ENCODE peak calls at places on chromosomes 7 and 10, in ten cellular contexts. P is fibroblast of the aortic adventitia, Y is testis, C is fibroblast of lung, Q is ovary, X is dorsolateral prefrontal cortex, D is cardiac fibroblast, B is heart left ventricle, K is GM12865, L is kidney epithelial cell. G is an unnamed sample.

GRCh38 chr7:43215061-43215460 is 102.6 kb downstream of the HECW1 start:
- DNase-seq in P (no peak), Y (no peak), C (no peak), Q (no peak), X (no peak), D (no peak), B (no peak), K (no peak), L (no peak), G (no peak)

GRCh38 chr7:90825779-90826178 is 229.7 kb downstream of the CDK14 start:
- DNase-seq in P (peak), Y (no peak), C (peak), Q (no peak), X (no peak), D (peak), B (no peak), K (no peak), L (no peak), G (peak)

GRCh38 chr7:150685219-150686029 is at the start of gene GIMAP2:
- DNase-seq in P (no peak), Y (no peak), C (peak), Q (no peak), X (no peak), D (peak), B (no peak), K (peak), L (no peak), G (no peak)

GRCh38 chr7:408651-409343 is 110.8 kb downstream of the PDGFA start:
- DNase-seq in P (no peak), Y (no peak), C (no peak), Q (no peak), X (peak), D (no peak), B (peak), K (no peak), L (no peak), G (no peak)

GRCh38 chr7:51187941-51188340 is 128.7 kb downstream of the COBL start:
- DNase-seq in P (no peak), Y (peak), C (no peak), Q (peak), X (peak), D (no peak), B (peak), K (peak), L (no peak), G (no peak)

GRCh38 chr7:111561909-111562732 is at the start of gene IMMP2L:
- DNase-seq in P (peak), Y (peak), C (peak), Q (peak), X (peak), D (peak), B (peak), K (peak), L (peak), G (peak)

GRCh38 chr7:70072220-70072619 is 473.9 kb downstream of the AUTS2 start:
- DNase-seq in P (no peak), Y (no peak), C (peak), Q (no peak), X (no peak), D (no peak), B (no peak), K (peak), L (no peak), G (peak)

GRCh38 chr7:140904081-140904480 is 20.6 kb downstream of the BRAF start:
- DNase-seq in P (no peak), Y (no peak), C (no peak), Q (no peak), X (no peak), D (peak), B (no peak), K (no peak), L (no peak), G (peak)

GRCh38 chr7:78967046-78967445 is 486.4 kb downstream of the MAGI2 start:
- DNase-seq in P (no peak), Y (no peak), C (peak), Q (no peak), X (no peak), D (peak), B (no peak), K (no peak), L (no peak), G (peak)

GRCh38 chr10:6145414-6145978 is 56.7 kb downstream of the RBM17 start:
- DNase-seq in P (no peak), Y (no peak), C (no peak), Q (no peak), X (no peak), D (no peak), B (no peak), K (no peak), L (no peak), G (no peak)

GRCh38 chr10:114856544-114857287 is 35.1 kb downstream of the FHIP2A start:
- DNase-seq in P (peak), Y (no peak), C (peak), Q (no peak), X (no peak), D (peak), B (no peak), K (no peak), L (peak), G (peak)

GRCh38 chr10:133306941-133307379 is 1.7 kb downstream of the TUBGCP2 start:
- DNase-seq in P (no peak), Y (no peak), C (no peak), Q (no peak), X (no peak), D (no peak), B (no peak), K (no peak), L (no peak), G (no peak)

GRCh38 chr10:12350167-12350872 is 973 bp downstream of the CAMK1D start:
- DNase-seq in P (peak), Y (peak), C (peak), Q (peak), X (peak), D (peak), B (no peak), K (peak), L (no peak), G (peak)

GRCh38 chr10:96281444-96282029 is 10.2 kb upstream of the BLNK start:
- DNase-seq in P (no peak), Y (no peak), C (no peak), Q (no peak), X (no peak), D (no peak), B (no peak), K (no peak), L (no peak), G (no peak)

GRCh38 chr7:126426652-126427051 is 826.1 kb downstream of the GRM8 start:
- DNase-seq in P (no peak), Y (no peak), C (no peak), Q (no peak), X (no peak), D (no peak), B (no peak), K (no peak), L (no peak), G (no peak)

GRCh38 chr7:32299133-32299702 is 191.0 kb downstream of the LSM5 start:
- DNase-seq in P (no peak), Y (peak), C (no peak), Q (peak), X (no peak), D (peak), B (peak), K (no peak), L (no peak), G (peak)

GRCh38 chr10:93820434-93820833 is 62.7 kb downstream of the LGI1 start:
- DNase-seq in P (no peak), Y (no peak), C (no peak), Q (no peak), X (no peak), D (no peak), B (no peak), K (no peak), L (no peak), G (no peak)

GRCh38 chr10:92891885-92892705 is 43.8 kb downstream of the EXOC6 start:
- DNase-seq in P (peak), Y (no peak), C (peak), Q (peak), X (no peak), D (peak), B (peak), K (no peak), L (peak), G (peak)

GRCh38 chr7:138029941-138030340 is 28.1 kb upstream of the CREB3L2 start:
- DNase-seq in P (peak), Y (no peak), C (no peak), Q (no peak), X (no peak), D (no peak), B (no peak), K (no peak), L (no peak), G (no peak)

GRCh38 chr10:27783660-27784059 is 38.0 kb upstream of the MKX start:
- DNase-seq in P (no peak), Y (no peak), C (peak), Q (peak), X (no peak), D (peak), B (no peak), K (peak), L (peak), G (peak)

GRCh38 chr10:125064681-125065492 is 95.5 kb downstream of the CTBP2 start:
- DNase-seq in P (peak), Y (no peak), C (no peak), Q (peak), X (peak), D (peak), B (no peak), K (peak), L (peak), G (peak)

GRCh38 chr7:103150192-103150591 is 1.3 kb upstream of the NAPEPLD start:
- DNase-seq in P (no peak), Y (no peak), C (no peak), Q (no peak), X (no peak), D (no peak), B (no peak), K (peak), L (no peak), G (no peak)

GRCh38 chr10:6058677-6059475 is 3.3 kb downstream of the IL2RA start:
- DNase-seq in P (no peak), Y (no peak), C (no peak), Q (peak), X (no peak), D (no peak), B (no peak), K (peak), L (no peak), G (no peak)

GRCh38 chr7:128379900-128380806 is 18.7 kb upstream of the PRRT4 start:
- DNase-seq in P (no peak), Y (no peak), C (no peak), Q (no peak), X (no peak), D (no peak), B (no peak), K (no peak), L (no peak), G (no peak)

GRCh38 chr10:11907914-11908313 is 84.8 kb downstream of the PROSER2 start:
- DNase-seq in P (no peak), Y (no peak), C (no peak), Q (no peak), X (no peak), D (no peak), B (no peak), K (no peak), L (no peak), G (no peak)

GRCh38 chr7:21867816-21868646 is 77.7 kb downstream of the CDCA7L start:
- DNase-seq in P (no peak), Y (no peak), C (no peak), Q (no peak), X (no peak), D (no peak), B (no peak), K (no peak), L (no peak), G (no peak)

DNA sequence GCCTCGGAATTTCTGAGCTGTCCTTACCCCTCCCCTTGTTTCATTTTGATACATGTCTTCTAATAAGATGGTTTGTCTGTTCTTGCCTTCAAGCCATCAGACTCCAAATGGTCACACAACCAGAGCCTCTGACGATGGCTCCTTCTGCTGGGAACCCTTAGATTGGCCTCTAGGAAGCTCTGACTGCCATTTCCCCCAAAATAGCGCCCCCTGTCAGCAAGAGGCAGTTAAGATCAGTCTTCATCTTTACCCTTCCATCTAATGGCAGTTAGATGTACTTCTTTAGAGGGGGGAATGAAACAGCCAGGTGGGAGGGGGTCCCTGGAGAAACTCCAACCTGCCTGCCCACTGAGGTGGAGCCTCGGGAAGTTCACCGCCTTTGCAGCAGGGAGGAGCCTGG is 85.8 kb upstream of the GPR22 start:
- DNase-seq in P (no peak), Y (no peak), C (no peak), Q (no peak), X (no peak), D (no peak), B (no peak), K (peak), L (no peak), G (no peak)
- TF ChIP-seq CTCF in P (no peak), Y (no peak), C (no peak), Q (no peak), X (no peak), D (peak), B (no peak), K (peak), L (no peak), G (no peak)

DNA sequence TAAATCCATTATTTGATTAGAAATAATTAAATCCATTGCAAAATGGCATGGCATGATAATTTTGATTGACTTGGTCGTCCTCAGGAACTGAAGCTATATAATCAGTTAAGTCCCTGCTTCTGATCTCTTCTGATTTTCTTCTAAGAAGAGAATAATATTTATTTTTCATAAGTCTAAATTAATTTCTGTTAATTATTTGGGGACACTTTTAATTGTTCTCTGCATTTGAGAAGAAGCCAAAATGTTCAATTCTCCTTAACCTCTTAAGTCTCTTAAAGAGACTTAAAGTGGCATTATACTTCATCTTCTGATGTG is 67.2 kb downstream of the CAV1 start:
- DNase-seq in P (no peak), Y (no peak), C (no peak), Q (no peak), X (no peak), D (no peak), B (no peak), K (no peak), L (no peak), G (no peak)
- H3K4me3 ChIP-seq in P (no peak), Y (no peak), C (no peak), Q (no peak), X (no peak), D (no peak), B (peak), K (no peak), L (no peak), G (no peak)

GRCh38 chr10:123746520-123746919 is 80.4 kb downstream of the GPR26 start:
- DNase-seq in P (no peak), Y (no peak), C (no peak), Q (no peak), X (no peak), D (no peak), B (no peak), K (no peak), L (no peak), G (no peak)
- TF ChIP-seq CTCF in P (no peak), Y (no peak), C (no peak), Q (no peak), X (no peak), D (no peak), B (no peak), K (no peak), L (no peak), G (no peak)

GRCh38 chr10:3111626-3112220 is 44.4 kb downstream of the PFKP start:
- DNase-seq in P (peak), Y (no peak), C (no peak), Q (no peak), X (no peak), D (peak), B (peak), K (no peak), L (peak), G (peak)

GRCh38 chr10:3115685-3116084 is 48.3 kb downstream of the PFKP start:
- DNase-seq in P (no peak), Y (no peak), C (no peak), Q (no peak), X (no peak), D (no peak), B (peak), K (no peak), L (no peak), G (no peak)

GRCh38 chr10:3116508-3117100 is 49.3 kb downstream of the PFKP start:
- DNase-seq in P (no peak), Y (no peak), C (no peak), Q (no peak), X (no peak), D (no peak), B (peak), K (no peak), L (no peak), G (no peak)

GRCh38 chr10:3110782-3111625 is 43.7 kb downstream of the PFKP start:
- DNase-seq in P (no peak), Y (no peak), C (no peak), Q (no peak), X (no peak), D (no peak), B (peak), K (no peak), L (no peak), G (no peak)

DNA sequence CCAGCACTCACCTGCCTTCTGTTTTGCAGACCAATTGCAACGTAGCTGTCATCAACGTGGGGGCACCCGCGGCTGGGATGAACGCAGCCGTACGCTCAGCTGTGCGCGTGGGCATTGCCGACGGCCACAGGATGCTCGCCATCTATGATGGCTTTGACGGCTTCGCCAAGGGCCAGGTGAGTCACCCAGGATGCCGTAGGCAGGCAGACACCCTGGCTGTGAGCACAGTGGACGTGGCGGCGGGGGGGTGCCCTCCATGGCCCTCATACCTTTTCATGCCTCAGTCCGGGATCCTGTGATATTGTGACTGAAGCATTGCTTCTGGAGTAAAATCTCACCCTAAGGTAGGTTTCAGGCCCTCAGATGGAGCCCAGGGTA is 46.0 kb downstream of the PFKP start:
- DNase-seq in P (no peak), Y (no peak), C (no peak), Q (no peak), X (no peak), D (no peak), B (no peak), K (no peak), L (no peak), G (no peak)
- H3K4me3 ChIP-seq in P (no peak), Y (no peak), C (no peak), Q (no peak), X (no peak), D (no peak), B (no peak), K (no peak), L (no peak), G (no peak)